ENCODE peak calls at places on chromosomes 4 and X, in four cellular contexts. J, D, B and P are unnamed samples.

GRCh38 chr4:113576947-113577678 is 184.4 kb downstream of the CAMK2D start:
- DNase-seq in J (no peak), D (no peak), B (no peak), P (no peak)

GRCh38 chrX:30065226-30065625 is 150.1 kb upstream of the MAGEB2 start:
- DNase-seq in J (no peak), B (no peak), D (no peak), P (no peak)

GRCh38 chr4:129394635-129395034 is 298.7 kb downstream of the C4orf33 start:
- DNase-seq in D (no peak), B (no peak), J (no peak), P (no peak)

GRCh38 chr4:83599183-83599582 is 63.3 kb downstream of the GPAT3 start:
- DNase-seq in D (no peak), J (peak), B (no peak), P (no peak)

GRCh38 chr4:136078971-136079370 is 1453.3 kb downstream of the PCDH18 start:
- DNase-seq in D (no peak), B (no peak), J (no peak), P (no peak)

GRCh38 chr4:2441393-2442174 is 22.8 kb downstream of the CFAP99 start:
- DNase-seq in J (peak), B (peak), D (peak), P (peak)

GRCh38 chrX:1451251-1451675 is 1.4 kb downstream of the ASMTL start:
- DNase-seq in J (no peak), B (no peak), D (no peak), P (no peak)

GRCh38 chrX:52598886-52599285 is 55.8 kb downstream of the SSX7 start:
- DNase-seq in J (no peak), B (no peak), D (no peak), P (no peak)

GRCh38 chrX:926991-927390 is 285.5 kb downstream of the CRLF2 start:
- DNase-seq in D (no peak), J (no peak), B (no peak), P (no peak)

GRCh38 chr4:68145261-68145660 is 15.6 kb upstream of the TMPRSS11F start:
- DNase-seq in J (no peak), D (no peak), B (no peak), P (no peak)

GRCh38 chr4:125115941-125116340 is 198.8 kb upstream of the FAT4 start:
- DNase-seq in J (no peak), D (no peak), B (no peak), P (no peak)
- TF ChIP-seq TEAD4 in J (no peak), D (no peak), B (no peak), P (peak)

GRCh38 chr4:43316813-43317212 is 424.3 kb downstream of the GRXCR1 start:
- DNase-seq in J (no peak), D (no peak), B (no peak), P (no peak)
- TF ChIP-seq TEAD4 in J (no peak), D (no peak), B (no peak), P (no peak)

GRCh38 chr4:162706051-162706450 is 460.6 kb downstream of the NAF1 start:
- DNase-seq in B (no peak), J (no peak), D (no peak), P (no peak)
- TF ChIP-seq TEAD4 in B (no peak), J (no peak), D (no peak), P (no peak)

DNA sequence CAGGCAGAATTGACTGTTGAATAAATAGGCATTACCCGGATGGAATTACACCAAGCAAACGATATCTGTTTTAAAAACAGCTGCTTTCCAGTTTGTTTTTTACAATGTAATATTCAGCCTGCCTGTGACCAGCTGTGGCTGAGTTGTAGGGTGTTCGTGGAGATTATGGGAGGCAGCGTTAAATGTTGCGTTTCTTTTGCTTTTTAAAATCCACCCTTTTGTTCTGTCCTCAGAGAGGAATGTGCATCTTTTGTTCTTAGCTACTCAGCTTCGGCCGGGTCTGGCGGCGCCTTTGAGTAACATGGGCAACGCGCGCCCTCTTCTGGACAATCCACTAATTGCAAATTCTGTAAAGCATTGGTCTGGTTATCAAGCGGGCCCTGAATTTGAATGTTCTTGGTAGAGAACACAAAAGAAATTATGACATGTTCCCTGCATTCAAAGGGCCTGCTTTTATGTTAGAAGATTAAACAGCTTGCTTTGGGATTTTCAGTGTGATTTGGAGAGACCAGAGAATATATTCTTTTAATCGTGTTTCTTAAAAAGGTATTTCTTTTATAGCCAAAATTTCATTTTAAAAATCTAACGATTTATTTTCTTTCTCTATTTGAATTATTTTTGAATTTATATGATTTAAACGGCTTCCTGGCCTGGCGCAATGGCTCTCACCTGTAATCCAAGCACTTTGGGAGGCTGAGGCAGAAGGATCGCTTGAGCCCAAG is 76.3 kb upstream of the TRIM2 start:
- DNase-seq in J (peak), B (peak), D (peak), P (peak)
- TF ChIP-seq TEAD4 in J (no peak), B (no peak), D (peak), P (no peak)